ENCODE peak calls at places on chromosomes 13 and 19, in five cellular contexts. X, R, J, V and O are unnamed samples.
A peak's percentile ranks its signal among the peaks of the same experiment; 100 is the strongest.

GRCh38 chr19:48085904-48086864 is 24.4 kb downstream of the PLA2G4C start:
- DNase-seq in X (peak; percentile 67), R (peak; percentile 46), J (no peak), V (no peak), O (no peak)

GRCh38 chr19:30817965-30818364 is 445.8 kb downstream of the ZNF536 start:
- DNase-seq in X (no peak), R (no peak), J (no peak), V (no peak), O (no peak)

GRCh38 chr13:29589234-29589633 is 6.3 kb downstream of the SLC7A1 start:
- DNase-seq in X (no peak), R (no peak), J (peak; percentile 63), V (peak; percentile 29), O (no peak)

GRCh38 chr13:43830481-43830873 is 43.7 kb upstream of the ENOX1 start:
- DNase-seq in X (no peak), R (no peak), J (peak; percentile 79), V (no peak), O (peak; percentile 62)

GRCh38 chr19:17075035-17075859 is at the start of the genes HAUS8 and MYO9B:
- DNase-seq in X (peak; percentile 98), R (peak; percentile 99), J (peak; percentile 100), V (peak; percentile 99), O (peak; percentile 99)

GRCh38 chr19:5966215-5966614 is 11.7 kb downstream of the RANBP3 start:
- DNase-seq in X (no peak), R (no peak), J (peak; percentile 89), V (no peak), O (peak; percentile 90)

GRCh38 chr19:39409886-39410619 is 2.4 kb upstream of the PLEKHG2 start:
- DNase-seq in X (peak; percentile 67), R (no peak), J (no peak), V (no peak), O (peak; percentile 90)

GRCh38 chr19:58400638-58400915 is 5.1 kb downstream of the RNF225 start:
- DNase-seq in X (no peak), R (no peak), J (no peak), V (no peak), O (no peak)

GRCh38 chr19:41746593-41747227 is 8.6 kb upstream of the CEACAM6 start:
- DNase-seq in X (peak; percentile 46), R (peak; percentile 64), J (peak; percentile 39), V (peak; percentile 3), O (no peak)

GRCh38 chr13:111184685-111185401 is 69.7 kb downstream of the ARHGEF7 start:
- DNase-seq in X (no peak), R (no peak), J (no peak), V (no peak), O (no peak)

GRCh38 chr19:38369584-38369983 is 4.8 kb upstream of the PSMD8 start:
- DNase-seq in X (no peak), R (no peak), J (no peak), V (no peak), O (no peak)

GRCh38 chr19:31340059-31341025 is 8.9 kb downstream of the TSHZ3 start:
- DNase-seq in X (peak; percentile 45), R (peak; percentile 27), J (peak; percentile 62), V (no peak), O (peak; percentile 42)

GRCh38 chr13:36530050-36530789 is 97.9 kb downstream of the CCNA1 start:
- DNase-seq in X (no peak), R (no peak), J (no peak), V (no peak), O (peak; percentile 6)

GRCh38 chr13:113859311-113860050 is 4.4 kb downstream of the GAS6 start:
- DNase-seq in X (no peak), R (peak; percentile 19), J (no peak), V (no peak), O (no peak)

GRCh38 chr19:30473334-30473867 is 101.2 kb downstream of the ZNF536 start:
- DNase-seq in X (no peak), R (no peak), J (no peak), V (no peak), O (no peak)

GRCh38 chr19:46601318-46602224 is at the start of gene CALM3:
- DNase-seq in X (no peak), R (no peak), J (no peak), V (no peak), O (no peak)

GRCh38 chr19:50570997-50571396 is 2.8 kb upstream of the LRRC4B start:
- DNase-seq in X (no peak), R (no peak), J (no peak), V (no peak), O (no peak)

GRCh38 chr19:11338569-11339253 is 746 bp downstream of the RAB3D start:
- DNase-seq in X (no peak), R (no peak), J (no peak), V (no peak), O (no peak)

GRCh38 chr19:16771618-16772017 is 52.0 kb downstream of the NWD1 start:
- DNase-seq in X (peak; percentile 94), R (peak; percentile 90), J (peak; percentile 78), V (peak; percentile 90), O (peak; percentile 79)

GRCh38 chr19:4444765-4445741 is 12.5 kb downstream of the UBXN6 start:
- DNase-seq in X (peak; percentile 52), R (no peak), J (no peak), V (no peak), O (no peak)

GRCh38 chr19:53553159-53553558 is 15.2 kb downstream of the ZNF331 start:
- DNase-seq in X (no peak), R (no peak), J (peak; percentile 28), V (no peak), O (no peak)
- H3K9ac ChIP-seq in X (no peak overlapping the region), R (no peak overlapping the region), J (no peak overlapping the region), V (no peak overlapping the region), O (peak overlapping the region; percentile 92)

GRCh38 chr13:21538753-21539152 is 65.2 kb downstream of the MICU2 start:
- DNase-seq in X (no peak), R (no peak), J (no peak), V (no peak), O (no peak)
- H2BK15ac ChIP-seq in X (no peak overlapping the region), R (no peak overlapping the region), J (no peak overlapping the region), V (no peak overlapping the region), O (no peak overlapping the region)

DNA sequence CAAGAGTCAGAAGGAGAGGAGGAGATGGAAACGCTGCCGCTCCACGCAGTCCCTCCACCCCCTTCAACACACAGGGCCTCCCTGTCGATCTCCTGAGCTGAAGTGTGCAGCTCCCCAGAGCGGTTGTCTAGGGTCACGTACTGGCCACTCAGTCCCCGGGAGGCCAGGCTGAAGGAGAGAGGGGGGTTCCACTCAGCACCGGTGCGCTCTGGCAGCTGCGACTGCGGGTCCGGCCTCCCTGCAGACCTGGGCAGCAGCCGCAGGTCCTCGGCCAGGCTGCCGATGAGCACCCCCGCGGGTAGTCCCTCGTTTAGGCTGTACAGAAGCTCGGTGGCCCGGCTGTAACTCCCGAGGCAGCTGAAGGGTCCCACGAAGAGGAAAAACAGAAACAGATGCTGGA is 2.1 kb downstream of the PCDH20 start:
- DNase-seq in X (peak; percentile 54), R (peak; percentile 36), J (no peak), V (peak; percentile 14), O (no peak)
- H2AFZ ChIP-seq in X (peak overlapping the region; percentile 28), R (no peak overlapping the region), J (no peak overlapping the region), V (peak overlapping the region; percentile 93), O (no peak overlapping the region)

GRCh38 chr19:1745589-1746031 is 7.7 kb upstream of the ONECUT3 start:
- DNase-seq in X (peak; percentile 74), R (no peak), J (no peak), V (no peak), O (no peak)

GRCh38 chr19:1739960-1740629 is 13.2 kb upstream of the ONECUT3 start:
- DNase-seq in X (no peak), R (no peak), J (no peak), V (no peak), O (no peak)

GRCh38 chr19:1744822-1745563 is 8.3 kb upstream of the ONECUT3 start:
- DNase-seq in X (no peak), R (no peak), J (no peak), V (no peak), O (no peak)

GRCh38 chr19:1744133-1744665 is 9.1 kb upstream of the ONECUT3 start:
- DNase-seq in X (no peak), R (no peak), J (no peak), V (no peak), O (no peak)

GRCh38 chr19:1742989-1743696 is 10.2 kb upstream of the ONECUT3 start:
- DNase-seq in X (no peak), R (no peak), J (no peak), V (no peak), O (no peak)
- H3K9ac ChIP-seq in X (no peak overlapping the region), R (no peak overlapping the region), J (no peak overlapping the region), V (no peak overlapping the region), O (no peak overlapping the region)

GRCh38 chr13:23600534-23600933 is 30.3 kb downstream of the TNFRSF19 start:
- DNase-seq in X (no peak), R (no peak), J (no peak), V (no peak), O (no peak)

GRCh38 chr13:23599083-23599925 is 29.1 kb downstream of the TNFRSF19 start:
- DNase-seq in X (no peak), R (peak; percentile 44), J (no peak), V (no peak), O (no peak)

GRCh38 chr13:23598371-23598770 is 28.2 kb downstream of the TNFRSF19 start:
- DNase-seq in X (no peak), R (no peak), J (peak; percentile 70), V (no peak), O (no peak)

DNA sequence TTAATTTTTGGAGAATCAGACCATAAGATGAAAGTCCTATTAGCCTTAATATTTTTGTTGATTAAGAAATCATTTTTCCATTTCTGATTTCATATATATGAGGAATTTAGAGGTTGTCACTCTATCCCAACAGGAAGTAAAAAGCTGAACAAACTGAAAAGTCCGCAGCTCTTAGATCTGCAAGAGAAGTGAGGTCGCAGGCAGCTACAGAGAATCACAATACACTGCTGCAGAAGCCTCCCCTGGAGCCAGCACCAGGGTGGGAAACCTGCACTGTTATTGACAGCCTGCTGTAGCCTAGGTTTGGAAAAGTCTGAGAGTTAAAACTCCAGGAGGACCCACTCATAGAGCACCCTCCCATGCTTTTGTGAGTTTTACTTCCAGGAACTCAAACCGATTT is 29.9 kb downstream of the TNFRSF19 start:
- DNase-seq in X (no peak), R (no peak), J (no peak), V (no peak), O (no peak)
- H2BK15ac ChIP-seq in X (no peak overlapping the region), R (no peak overlapping the region), J (no peak overlapping the region), V (no peak overlapping the region), O (no peak overlapping the region)